ENCODE peak calls at places on chromosomes 6 and 20, in four cellular contexts. P is dorsolateral prefrontal cortex, Z is hepatocyte, S is gastrocnemius medialis. L is an unnamed sample.

GRCh38 chr6:27865952-27866369 is 46.2 kb downstream of the OR2B2 start:
- DNase-seq in Z (peak), P (no peak), S (no peak), L (no peak)

GRCh38 chr20:62737971-62738881 is 29.6 kb downstream of the NTSR1 start:
- DNase-seq in Z (no peak), P (peak), S (peak), L (peak)

GRCh38 chr6:27743787-27744186 is 168.4 kb downstream of the OR2B2 start:
- DNase-seq in Z (no peak), S (no peak), P (no peak), L (no peak)

GRCh38 chr6:88477411-88477810 is 311.3 kb upstream of the CNR1 start:
- DNase-seq in Z (no peak), P (no peak), S (no peak), L (no peak)

GRCh38 chr6:484086-484728 is 92.7 kb downstream of the IRF4 start:
- DNase-seq in Z (no peak), P (no peak), S (no peak), L (no peak)

GRCh38 chr6:29797120-29797519 is 30.5 kb upstream of the HLA-G start:
- DNase-seq in Z (peak), P (no peak), S (no peak), L (peak)

GRCh38 chr20:5784735-5785134 is 34.5 kb downstream of the SHLD1 start:
- DNase-seq in P (no peak), S (no peak), Z (peak), L (no peak)

GRCh38 chr20:50290815-50291214 is 100.2 kb downstream of the CEBPB start:
- DNase-seq in Z (no peak), P (no peak), S (no peak), L (no peak)

GRCh38 chr6:474454-475185 is 83.1 kb downstream of the IRF4 start:
- DNase-seq in Z (no peak), P (no peak), S (no peak), L (no peak)

GRCh38 chr6:153167026-153167891 is 36.2 kb upstream of the RGS17 start:
- DNase-seq in S (no peak), Z (no peak), P (no peak), L (no peak)

GRCh38 chr6:33896391-33897192 is 92.8 kb upstream of the MLN start:
- DNase-seq in P (no peak), S (no peak), Z (no peak), L (no peak)

GRCh38 chr6:97470322-97470721 is 187.3 kb upstream of the MMS22L start:
- DNase-seq in S (no peak), Z (no peak), P (no peak), L (no peak)

GRCh38 chr6:166572370-166573261 is 13.9 kb downstream of the RAMACL start:
- DNase-seq in Z (peak), S (no peak), P (no peak), L (no peak)

GRCh38 chr20:24675651-24676352 is 206.4 kb downstream of the SYNDIG1 start:
- DNase-seq in Z (no peak), S (no peak), P (peak), L (peak)

GRCh38 chr6:100968934-100969333 is 87.8 kb upstream of the ASCC3 start:
- DNase-seq in S (no peak), P (no peak), Z (no peak), L (no peak)

DNA sequence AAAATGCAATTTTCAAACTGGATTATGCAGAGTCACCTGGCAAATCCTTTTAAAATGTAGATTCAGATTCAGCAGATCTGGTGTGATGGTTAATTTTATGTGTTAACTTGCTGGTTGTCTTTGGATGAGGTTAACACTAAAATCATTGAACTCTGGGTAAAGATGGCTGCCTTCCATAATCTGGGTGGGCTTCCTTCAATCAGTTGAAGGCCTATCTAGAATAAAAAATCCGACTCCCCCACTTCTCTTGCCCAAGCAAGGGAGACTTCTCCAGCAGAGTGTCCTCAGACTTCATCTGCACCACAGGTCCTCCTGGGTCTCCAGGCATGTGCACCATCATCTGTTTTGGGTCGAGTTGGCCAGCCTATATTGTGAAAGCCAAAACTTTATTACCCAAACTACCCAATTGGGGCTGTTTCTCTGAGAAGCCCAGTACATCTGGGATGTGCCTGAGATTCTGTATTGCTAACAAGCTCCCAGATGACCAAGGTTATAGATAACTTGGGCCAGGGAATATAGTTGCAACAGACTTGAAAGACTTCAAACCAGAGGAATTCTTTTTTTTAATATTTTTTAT is 1.6 kb upstream of the SLC17A5 start:
- DNase-seq in P (no peak), S (no peak), Z (no peak), L (no peak)
- H3K4me3 ChIP-seq in P (no peak), S (no peak), Z (no peak), L (peak)

GRCh38 chr6:156931283-156931682 is 154.1 kb downstream of the ARID1B start:
- DNase-seq in Z (no peak), P (no peak), S (no peak), L (no peak)

GRCh38 chr6:156925718-156926607 is 148.8 kb downstream of the ARID1B start:
- DNase-seq in S (no peak), Z (no peak), P (no peak), L (no peak)

GRCh38 chr6:156928972-156929371 is 151.8 kb downstream of the ARID1B start:
- DNase-seq in P (no peak), Z (no peak), S (no peak), L (no peak)

GRCh38 chr6:156924241-156924640 is 147.1 kb downstream of the ARID1B start:
- DNase-seq in Z (no peak), S (no peak), P (no peak), L (no peak)

GRCh38 chr6:156928126-156928525 is 150.9 kb downstream of the ARID1B start:
- DNase-seq in S (no peak), Z (no peak), P (no peak), L (no peak)
- TF ChIP-seq CTCF in S (no peak), Z (no peak), P (no peak), L (no peak)

GRCh38 chr6:42138630-42139619 is 3.5 kb downstream of the C6orf132 start:
- DNase-seq in S (no peak), P (no peak), Z (no peak), L (no peak)

GRCh38 chr6:42142118-42142835 is at the start of gene C6orf132:
- DNase-seq in Z (peak), S (no peak), P (no peak), L (peak)

GRCh38 chr6:42140051-42140450 is 2.4 kb downstream of the C6orf132 start:
- DNase-seq in S (no peak), Z (peak), P (no peak), L (peak)

GRCh38 chr6:42141603-42142117 is 760 bp downstream of the C6orf132 start:
- DNase-seq in P (no peak), Z (peak), S (no peak), L (no peak)

DNA sequence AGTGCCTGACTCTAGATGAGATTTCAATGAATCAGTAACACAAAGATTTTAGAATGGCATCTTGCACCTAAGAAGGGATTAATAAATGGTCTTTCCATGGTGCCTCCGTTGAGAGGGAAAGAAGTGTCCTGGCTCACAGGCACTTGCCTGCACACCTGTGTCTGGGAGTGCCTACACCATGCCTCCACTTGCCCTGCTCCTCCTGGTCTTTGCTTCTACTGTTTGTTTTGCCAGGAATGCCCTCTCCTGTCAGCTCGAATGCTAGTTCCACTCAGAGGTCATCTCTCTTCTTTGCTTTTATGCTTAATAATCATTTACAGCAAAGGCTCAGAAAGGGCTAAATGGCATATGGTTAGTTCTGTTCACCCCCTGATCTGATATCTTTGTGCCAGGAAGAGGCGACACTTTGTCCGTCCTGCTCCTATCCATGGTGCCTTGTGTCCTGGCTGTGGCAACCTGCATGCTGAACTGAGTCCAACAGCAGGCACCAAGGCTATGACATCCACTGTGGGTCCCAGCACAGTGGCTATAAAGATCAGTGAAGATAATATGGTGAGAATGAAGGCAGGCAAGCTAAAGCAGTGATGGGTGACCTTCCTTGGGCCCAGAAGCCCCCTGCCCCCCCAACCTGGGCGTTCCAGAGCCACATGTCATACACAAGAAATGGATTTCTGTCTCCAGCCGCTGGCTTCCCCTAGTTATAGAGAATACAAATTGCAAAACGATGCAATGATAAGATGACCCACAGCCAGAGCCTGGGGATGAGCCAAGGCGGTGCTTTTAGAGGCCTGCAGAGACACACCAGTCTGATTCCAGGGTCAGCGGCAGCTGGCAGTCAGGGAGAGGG is 1.4 kb downstream of the C6orf132 start:
- DNase-seq in P (no peak), Z (no peak), S (no peak), L (peak)
- H3K27ac ChIP-seq in P (no peak), Z (peak), S (no peak), L (peak)

GRCh38 chr6:12291785-12292604 is 1.8 kb downstream of the EDN1 start:
- DNase-seq in Z (peak), P (no peak), S (no peak), L (no peak)
- H3K4me3 ChIP-seq in Z (no peak), P (no peak), S (peak), L (peak)

DNA sequence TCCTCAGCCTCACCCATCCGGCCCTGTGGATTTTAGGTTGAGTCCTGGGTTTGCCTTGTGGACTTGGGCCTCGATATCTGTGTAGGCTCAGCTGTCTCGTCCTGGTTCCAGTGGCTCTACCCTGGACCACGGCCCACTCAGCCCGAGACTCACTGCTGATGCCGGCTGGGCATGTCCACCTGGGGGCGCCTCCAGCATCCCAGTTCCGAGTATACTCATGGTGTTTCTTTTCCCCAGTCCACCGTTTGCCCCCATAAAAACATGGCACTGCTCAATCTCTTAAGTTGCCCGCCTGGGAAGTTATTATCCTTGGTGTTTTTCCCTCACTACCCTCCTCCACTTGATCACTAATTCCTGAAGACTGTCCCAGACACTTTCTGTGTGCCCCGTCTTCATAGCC is 99.1 kb downstream of the ARID1B start:
- DNase-seq in Z (no peak), S (peak), P (peak), L (no peak)
- TF ChIP-seq CTCF in Z (peak), S (peak), P (peak), L (no peak)